ENCODE peak calls at places on chromosomes 1 and 21, in ten cellular contexts. D is right lobe of liver, J is PC-3, S is SK-N-SH, G is fibroblast of lung, I is osteoblast, L is thyroid gland, C is IMR-90, U is stomach, A is right atrium auricular region. Y is an unnamed sample.

GRCh38 chr1:56060901-56061300 is 518.5 kb downstream of the PLPP3 start:
- DNase-seq in D (no peak), J (no peak), S (no peak), G (peak; percentile 85), I (no peak), L (peak; percentile 87), C (peak; percentile 82), U (no peak), A (no peak), Y (peak; percentile 69)

GRCh38 chr1:235213752-235214151 is 52.7 kb upstream of the RBM34 start:
- DNase-seq in D (no peak), J (no peak), S (no peak), G (no peak), I (no peak), L (no peak), C (no peak), U (no peak), A (no peak), Y (no peak)

GRCh38 chr1:231062500-231063270 is 22.6 kb upstream of the FAM89A start:
- DNase-seq in D (no peak), J (no peak), S (no peak), G (peak; percentile 28), I (no peak), L (no peak), C (peak; percentile 68), U (no peak), A (peak; percentile 49), Y (no peak)

GRCh38 chr1:206829875-206830274 is 35.5 kb upstream of the IL20 start:
- DNase-seq in D (no peak), J (no peak), S (no peak), G (no peak), I (no peak), L (no peak), C (no peak), U (no peak), A (no peak), Y (no peak)

GRCh38 chr1:21294266-21295058 is 4.2 kb upstream of the ECE1 start:
- DNase-seq in D (no peak), J (peak; percentile 19), S (no peak), G (no peak), I (no peak), L (no peak), C (no peak), U (peak; percentile 71), A (no peak), Y (no peak)

GRCh38 chr21:43950481-43950880 is 61.6 kb upstream of the TRAPPC10 start:
- DNase-seq in D (no peak), J (no peak), S (no peak), G (no peak), I (no peak), L (no peak), C (no peak), U (no peak), A (no peak), Y (no peak)

GRCh38 chr1:179353546-179353945 is 12.2 kb upstream of the AXDND1 start:
- DNase-seq in D (no peak), J (no peak), S (no peak), G (peak; percentile 88), I (peak; percentile 39), L (no peak), C (peak; percentile 80), U (no peak), A (peak; percentile 70), Y (peak; percentile 56)

GRCh38 chr1:43256675-43257570 is 12.9 kb upstream of the TMEM125 start:
- DNase-seq in D (peak; percentile 85), J (no peak), S (no peak), G (no peak), I (no peak), L (peak; percentile 89), C (no peak), U (peak; percentile 94), A (no peak), Y (no peak)

GRCh38 chr1:205291577-205291976 is 30.0 kb downstream of the NUAK2 start:
- DNase-seq in D (no peak), J (no peak), S (no peak), G (no peak), I (no peak), L (no peak), C (no peak), U (no peak), A (no peak), Y (no peak)

GRCh38 chr1:164475834-164476233 is 83.2 kb upstream of the PBX1 start:
- DNase-seq in D (no peak), J (no peak), S (no peak), G (no peak), I (no peak), L (no peak), C (no peak), U (no peak), A (no peak), Y (no peak)

GRCh38 chr1:205228052-205228451 is 306 bp downstream of the TMCC2 start:
- DNase-seq in D (no peak), J (no peak), S (no peak), G (no peak), I (peak; percentile 91), L (no peak), C (no peak), U (peak; percentile 17), A (no peak), Y (no peak)

GRCh38 chr1:172719694-172720138 is 60.8 kb downstream of the FASLG start:
- DNase-seq in D (no peak), J (peak; percentile 97), S (peak; percentile 57), G (peak; percentile 72), I (no peak), L (no peak), C (peak; percentile 57), U (no peak), A (no peak), Y (no peak)

GRCh38 chr1:167763525-167764220 is 41.9 kb downstream of the MPZL1 start:
- DNase-seq in D (no peak), J (no peak), S (no peak), G (no peak), I (no peak), L (no peak), C (no peak), U (no peak), A (no peak), Y (no peak)

DNA sequence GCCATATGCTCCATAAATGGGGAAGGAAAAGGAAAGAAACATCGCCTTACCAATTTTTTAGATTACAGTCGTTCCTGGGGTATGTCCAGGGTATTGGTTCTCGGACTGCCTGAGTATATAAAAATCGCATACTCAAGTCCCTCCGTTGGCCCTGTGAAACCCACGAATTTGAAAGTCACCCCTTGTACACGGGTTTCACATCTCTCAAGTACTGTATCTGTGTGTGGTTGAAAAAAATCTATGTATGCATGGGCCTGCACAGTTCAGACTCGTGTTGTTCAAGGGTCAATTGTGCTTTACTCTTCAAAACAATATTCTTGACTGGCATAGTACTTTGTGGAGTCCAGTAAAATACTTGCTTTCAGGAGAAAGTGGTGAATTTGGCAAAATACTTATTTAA is 171.7 kb downstream of the HS2ST1 start:
- DNase-seq in D (no peak), J (no peak), S (no peak), G (no peak), I (no peak), L (no peak), C (no peak), U (no peak), A (no peak), Y (no peak)
- H3K4me3 ChIP-seq in D (no peak overlapping the region), J (no peak overlapping the region), S (no peak overlapping the region), G (no peak overlapping the region), I (no peak overlapping the region), L (no peak overlapping the region), C (no peak overlapping the region), U (no peak overlapping the region), A (no peak overlapping the region), Y (no peak overlapping the region)

DNA sequence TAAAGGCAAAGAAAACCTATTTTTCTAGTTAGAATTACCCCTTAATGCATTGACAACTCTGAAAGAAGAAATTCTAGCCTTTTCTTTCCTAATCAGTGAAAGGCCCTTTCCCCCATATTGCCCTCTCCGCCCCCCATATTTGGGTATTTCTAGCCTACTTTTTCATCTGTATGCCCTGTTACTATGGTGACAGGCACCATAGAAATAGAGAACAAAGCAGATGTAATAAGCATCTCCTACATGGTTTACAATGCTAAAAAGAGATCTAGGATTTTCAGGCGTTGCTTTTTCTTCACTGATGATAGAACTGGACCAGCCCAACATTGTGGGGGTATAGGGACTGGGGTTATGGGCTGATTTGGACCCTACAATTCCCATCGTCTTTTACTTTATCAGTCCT is 14.5 kb downstream of the LRRC8B start:
- DNase-seq in D (no peak), J (no peak), S (no peak), G (no peak), I (no peak), L (no peak), C (no peak), U (no peak), A (no peak), Y (no peak)
- H3K27ac ChIP-seq in D (no peak overlapping the region), J (no peak overlapping the region), S (no peak overlapping the region), G (no peak overlapping the region), I (no peak overlapping the region), L (no peak overlapping the region), C (no peak overlapping the region), U (no peak overlapping the region), A (no peak overlapping the region), Y (no peak overlapping the region)

DNA sequence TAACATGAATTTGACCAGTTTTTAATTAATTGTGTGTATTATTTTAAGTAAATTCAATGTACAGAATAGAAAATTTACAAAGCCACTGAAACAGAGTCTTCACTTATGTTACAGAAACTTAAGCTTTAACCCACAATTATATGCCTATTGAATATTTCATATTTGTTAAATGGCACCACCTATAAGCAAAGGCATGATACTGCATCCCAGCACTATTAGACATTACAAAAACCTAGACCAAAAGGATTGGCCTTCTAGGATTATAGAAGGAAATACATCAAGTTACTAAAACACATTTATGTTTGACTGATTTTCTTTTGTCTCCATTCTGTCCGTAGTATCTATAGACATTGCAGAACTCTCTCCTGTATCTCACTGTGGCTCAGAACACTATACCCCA is 578.1 kb downstream of the AJAP1 start:
- DNase-seq in D (no peak), J (no peak), S (no peak), G (no peak), I (no peak), L (no peak), C (no peak), U (no peak), A (no peak), Y (no peak)
- TF ChIP-seq CTCF in D (no peak), J (no peak), S (no peak), G (no peak), I (no peak), L (no peak), C (no peak), U (no peak), A (no peak), Y (no peak)

GRCh38 chr1:236396665-236397043 is 2.6 kb downstream of the EDARADD start:
- DNase-seq in D (no peak), J (no peak), S (no peak), G (no peak), I (no peak), L (no peak), C (no peak), U (no peak), A (no peak), Y (no peak)
- H3K4me3 ChIP-seq in D (no peak overlapping the region), J (no peak overlapping the region), S (no peak overlapping the region), G (no peak overlapping the region), I (no peak overlapping the region), L (no peak overlapping the region), C (no peak overlapping the region), U (peak overlapping the region; percentile 92), A (no peak overlapping the region), Y (no peak overlapping the region)

DNA sequence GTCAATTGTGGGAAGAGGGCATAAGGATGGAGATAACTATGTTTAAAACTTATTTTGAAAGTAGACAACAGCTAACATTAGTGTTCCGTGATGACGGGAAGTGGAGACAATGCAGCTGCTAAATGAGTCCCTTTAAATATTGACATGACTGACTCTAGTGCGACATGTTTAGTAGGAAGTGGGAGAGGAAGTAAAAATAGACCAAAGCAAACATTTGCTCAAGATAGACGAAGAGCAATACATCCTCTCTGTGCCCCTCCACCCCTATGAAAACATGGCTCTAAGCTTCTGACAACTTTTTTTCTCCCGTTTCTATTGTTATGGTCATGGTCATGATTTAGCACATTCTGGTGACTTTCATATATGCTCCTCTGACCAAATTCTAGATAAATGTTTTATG is 60.0 kb upstream of the HMCN1 start:
- DNase-seq in D (no peak), J (peak; percentile 25), S (no peak), G (no peak), I (no peak), L (no peak), C (no peak), U (no peak), A (no peak), Y (no peak)
- H3K27ac ChIP-seq in D (no peak overlapping the region), J (no peak overlapping the region), S (no peak overlapping the region), G (no peak overlapping the region), I (no peak overlapping the region), L (no peak overlapping the region), C (no peak overlapping the region), U (no peak overlapping the region), A (peak overlapping the region; percentile 2), Y (no peak overlapping the region)